ENCODE peak calls at places on chromosomes 7 and 10, in four cellular contexts. L, A, Q and C are unnamed samples.

GRCh38 chr10:72954596-72955569 is at the start of gene PLA2G12B:
- DNase-seq in Q (no peak), A (no peak), L (no peak), C (no peak)

GRCh38 chr10:127243490-127244272 is 47.3 kb upstream of the INSYN2A start:
- DNase-seq in L (peak), Q (no peak), A (peak), C (no peak)

GRCh38 chr10:5500162-5500670 is 846 bp upstream of the CALML5 start:
- DNase-seq in A (no peak), L (no peak), Q (no peak), C (no peak)

GRCh38 chr7:158257516-158258410 is 329.9 kb downstream of the PTPRN2 start:
- DNase-seq in Q (no peak), A (no peak), L (no peak), C (no peak)

GRCh38 chr10:131901181-131901829 is 497 bp downstream of the PPP2R2D start:
- DNase-seq in A (no peak), L (no peak), Q (peak), C (no peak)

GRCh38 chr10:84567133-84567532 is 238.7 kb downstream of the CCSER2 start:
- DNase-seq in L (no peak), Q (no peak), A (no peak), C (no peak)

GRCh38 chr10:69153227-69153626 is 26.8 kb upstream of the SUPV3L1 start:
- DNase-seq in Q (no peak), A (no peak), L (no peak), C (no peak)

GRCh38 chr7:34070486-34071323 is 165.4 kb downstream of the BMPER start:
- DNase-seq in L (no peak), A (no peak), Q (no peak), C (no peak)

GRCh38 chr10:22340362-22341189 is 4.7 kb upstream of the SPAG6 start:
- DNase-seq in A (no peak), L (peak), Q (peak), C (no peak)

GRCh38 chr7:88401009-88401623 is 94.4 kb upstream of the STEAP4 start:
- DNase-seq in Q (no peak), A (no peak), L (no peak), C (no peak)

GRCh38 chr10:123622381-123622780 is 43.8 kb upstream of the GPR26 start:
- DNase-seq in A (no peak), L (no peak), Q (no peak), C (no peak)

GRCh38 chr10:79298403-79299244 is 48.6 kb upstream of the PPIF start:
- DNase-seq in Q (no peak), L (no peak), A (peak), C (no peak)

GRCh38 chr10:113128450-113129105 is 178.5 kb downstream of the TCF7L2 start:
- DNase-seq in L (no peak), A (no peak), Q (no peak), C (no peak)

GRCh38 chr7:36487756-36488336 is 98.2 kb downstream of the ANLN start:
- DNase-seq in L (no peak), A (peak), Q (peak), C (peak)

GRCh38 chr10:86301971-86302370 is 64.6 kb downstream of the GRID1 start:
- DNase-seq in L (peak), Q (no peak), A (no peak), C (no peak)

GRCh38 chr7:123070702-123071286 is 75.3 kb upstream of the TAS2R16 start:
- DNase-seq in Q (no peak), A (no peak), L (no peak), C (peak)

GRCh38 chr7:956031-956430 is 1.6 kb upstream of the ADAP1 start:
- DNase-seq in A (no peak), Q (no peak), L (no peak), C (no peak)

GRCh38 chr10:30833625-30833970 is 198.1 kb downstream of the ZNF438 start:
- DNase-seq in L (no peak), A (no peak), Q (no peak), C (no peak)

GRCh38 chr7:46603780-46604725 is 683.0 kb upstream of the IGFBP3 start:
- DNase-seq in L (no peak), A (no peak), Q (no peak), C (no peak)

GRCh38 chr10:27819781-27820531 is 74.3 kb upstream of the MKX start:
- DNase-seq in Q (no peak), A (no peak), L (no peak), C (no peak)

GRCh38 chr7:159159731-159160130 is 15.1 kb upstream of the VIPR2 start:
- DNase-seq in Q (no peak), L (no peak), A (no peak), C (no peak)